ENCODE peak calls at places on chromosomes 7 and 10, in nine cellular contexts. R is central memory CD8-positive, alpha-beta T cell; O is GF-D8; K is HCT116; S is upper lobe of right lung; B is GM12865; Z is esophagus muscularis mucosa; U is chondrocyte; Q is smooth muscle cell of the brain vasculature. A is an unnamed sample.

GRCh38 chr10:113957013-113957412 is 86.7 kb upstream of the ADRB1 start:
- DNase-seq in B (no peak), R (no peak), S (no peak), Q (peak), K (no peak), O (no peak), Z (no peak), U (no peak), A (no peak)

GRCh38 chr7:77415474-77415821 is 701 bp downstream of the GSAP start:
- DNase-seq in Z (no peak), Q (no peak), K (no peak), U (no peak), O (no peak), R (no peak), S (peak), B (peak), A (peak)

GRCh38 chr7:20007510-20007909 is 209.7 kb downstream of the MACC1 start:
- DNase-seq in B (no peak), O (no peak), S (no peak), R (no peak), U (no peak), Z (no peak), Q (no peak), K (no peak), A (no peak)

GRCh38 chr7:1893025-1893424 is 222.9 kb downstream of the ELFN1 start:
- DNase-seq in S (no peak), O (no peak), B (no peak), R (no peak), Q (no peak), Z (no peak), K (no peak), U (peak), A (no peak)

GRCh38 chr7:144386741-144387140 is 16.8 kb downstream of the NOBOX start:
- DNase-seq in B (no peak), S (no peak), Z (no peak), Q (no peak), U (no peak), O (no peak), R (no peak), K (no peak), A (no peak)

GRCh38 chr10:102781921-102782542 is 38.3 kb downstream of the WBP1L start:
- DNase-seq in U (no peak), Q (no peak), R (no peak), B (no peak), Z (no peak), K (no peak), S (no peak), O (no peak), A (no peak)

GRCh38 chr7:105897999-105898398 is 21.6 kb upstream of the ATXN7L1 start:
- DNase-seq in Q (no peak), O (no peak), Z (no peak), R (no peak), B (no peak), U (no peak), S (no peak), K (no peak), A (no peak)

GRCh38 chr10:84118395-84119006 is 20.8 kb upstream of the GHITM start:
- DNase-seq in Q (no peak), Z (peak), B (no peak), U (no peak), R (no peak), K (peak), S (no peak), O (no peak), A (no peak)

GRCh38 chr10:79286318-79286951 is 60.8 kb upstream of the PPIF start:
- DNase-seq in Z (peak), B (peak), U (no peak), Q (no peak), S (peak), R (peak), O (peak), K (no peak), A (peak)

A was measured in lower lobe of right lung.